ENCODE peak calls at places on chromosomes 16 and 17, in seven cellular contexts. F is HTR-8/SVneo; U is activated effector memory CD4-positive, alpha-beta T cell treated with Interleukin-2 at 50 U/mL for 16 hours; Z is NCI-H1930; H is cardiac muscle cell; O is memory B cell; C is MM.1S. B is an unnamed sample.
A peak's percentile ranks its signal among the peaks of the same experiment; 100 is the strongest.

GRCh38 chr16:74699666-74700065 is 996 bp downstream of the MLKL start:
- DNase-seq in F (no peak), H (no peak), Z (no peak), O (no peak), C (peak; percentile 6), U (no peak), B (no peak)

GRCh38 chr17:4949321-4950074 is 1.2 kb upstream of the PFN1 start:
- DNase-seq in O (peak; percentile 85), C (peak; percentile 97), U (peak; percentile 68), F (no peak), Z (peak; percentile 62), H (peak; percentile 73), B (peak; percentile 75)

GRCh38 chr16:17607624-17608023 is 136.9 kb upstream of the XYLT1 start:
- DNase-seq in O (no peak), U (no peak), F (no peak), C (no peak), H (no peak), Z (no peak), B (no peak)

GRCh38 chr17:48259710-48260291 is 152.2 kb downstream of the SNX11 start:
- DNase-seq in O (no peak), H (peak; percentile 54), Z (peak; percentile 47), C (peak; percentile 49), U (no peak), F (peak; percentile 31), B (no peak)

GRCh38 chr17:21742326-21742725 is 50.0 kb downstream of the KCNJ18 start:
- DNase-seq in H (no peak), O (no peak), Z (no peak), C (no peak), U (no peak), F (no peak), B (no peak)

GRCh38 chr16:8854298-8854948 is 14.4 kb downstream of the CARHSP1 start:
- DNase-seq in H (no peak), Z (no peak), O (no peak), C (no peak), F (no peak), U (no peak), B (no peak)

GRCh38 chr16:28067604-28068382 is 4.3 kb upstream of the GSG1L start:
- DNase-seq in C (no peak), O (no peak), U (no peak), H (peak; percentile 68), Z (no peak), F (no peak), B (no peak)

GRCh38 chr17:39716073-39716818 is 14.1 kb downstream of the MIEN1 start:
- DNase-seq in C (no peak), O (no peak), H (no peak), Z (no peak), F (no peak), U (no peak), B (no peak)

GRCh38 chr17:59829217-59830006 is 63.3 kb downstream of the TUBD1 start:
- DNase-seq in F (peak; percentile 95), C (peak; percentile 88), Z (peak; percentile 53), H (peak; percentile 98), O (peak; percentile 55), U (no peak), B (peak; percentile 69)

GRCh38 chr17:37368577-37368976 is 7.2 kb upstream of the C17orf78 start:
- DNase-seq in O (no peak), U (no peak), H (peak; percentile 74), F (no peak), Z (no peak), C (no peak), B (no peak)

GRCh38 chr17:5958850-5959249 is 111.3 kb upstream of the WSCD1 start:
- DNase-seq in H (no peak), U (no peak), O (no peak), F (no peak), Z (no peak), C (peak; percentile 74), B (no peak)

GRCh38 chr16:10314811-10315210 is 71.0 kb upstream of the ATF7IP2 start:
- DNase-seq in F (peak; percentile 48), Z (no peak), U (no peak), O (no peak), C (peak; percentile 48), H (peak; percentile 39), B (no peak)

GRCh38 chr17:51461578-51462004 is 201.2 kb downstream of the UTP18 start:
- DNase-seq in H (peak; percentile 80), O (no peak), F (peak; percentile 47), Z (peak; percentile 64), C (peak; percentile 53), U (peak; percentile 15), B (peak; percentile 31)

GRCh38 chr16:67481561-67482259 is 753 bp upstream of the ATP6V0D1 start:
- DNase-seq in H (peak; percentile 45), O (no peak), Z (peak; percentile 11), C (peak; percentile 57), F (no peak), U (no peak), B (peak; percentile 36)

GRCh38 chr16:67652578-67653130 is 7.4 kb downstream of the ACD start:
- DNase-seq in C (no peak), O (no peak), Z (peak; percentile 23), F (peak; percentile 73), U (no peak), H (peak; percentile 8), B (no peak)

GRCh38 chr17:27083408-27084185 is 210.3 kb upstream of the WSB1 start:
- DNase-seq in U (no peak), O (no peak), C (no peak), H (no peak), F (no peak), Z (no peak), B (no peak)

GRCh38 chr17:39144414-39144813 is 7.0 kb downstream of the PLXDC1 start:
- DNase-seq in F (no peak), C (no peak), H (peak; percentile 96), Z (no peak), O (no peak), U (no peak), B (no peak)

GRCh38 chr17:77535892-77536291 is 395.1 kb downstream of the SEC14L1 start:
- DNase-seq in U (no peak), F (no peak), C (no peak), O (no peak), H (no peak), Z (no peak), B (no peak)

B was measured in activated CD4-positive, alpha-beta T cell treated with anti-CD3 and anti-CD28 coated beads for 4 hours.